ENCODE peak calls at places on chromosome 17, in seven cellular contexts. M, R, T, S, K, Y and E are unnamed samples.

GRCh38 chr17:7260151-7260550 is 2.1 kb downstream of the CLDN7 start:
- DNase-seq in Y (no peak), M (no peak), K (no peak), R (no peak), S (no peak), T (no peak), E (no peak)

GRCh38 chr17:29133146-29133713 is 47.0 kb downstream of the MYO18A start:
- DNase-seq in Y (no peak), R (no peak), M (no peak), S (no peak), K (no peak), T (peak), E (peak)

GRCh38 chr17:48026503-48027321 is 10.9 kb downstream of the COPZ2 start:
- DNase-seq in T (peak), M (peak), S (peak), K (no peak), Y (peak), R (peak), E (peak)

GRCh38 chr17:57740225-57740528 is 4.9 kb downstream of the CCDC182 start:
- DNase-seq in M (no peak), T (no peak), R (no peak), Y (no peak), S (no peak), K (no peak), E (no peak)

GRCh38 chr17:20080513-20080912 is 71.4 kb downstream of the SPECC1 start:
- DNase-seq in T (no peak), K (no peak), M (no peak), Y (no peak), S (no peak), R (no peak), E (no peak)

GRCh38 chr17:76540381-76541300 is 797 bp downstream of the PRCD start:
- DNase-seq in T (peak), Y (no peak), M (no peak), S (peak), R (no peak), K (no peak), E (peak)

GRCh38 chr17:20122236-20122879 is 113.2 kb downstream of the SPECC1 start:
- DNase-seq in Y (no peak), K (no peak), M (no peak), S (no peak), T (no peak), R (no peak), E (no peak)

GRCh38 chr17:43142153-43142552 is 17.0 kb upstream of the BRCA1 start:
- DNase-seq in M (no peak), R (no peak), Y (no peak), S (no peak), T (no peak), K (no peak), E (no peak)

GRCh38 chr17:6596076-6596475 is 39.7 kb upstream of the PITPNM3 start:
- DNase-seq in M (no peak), K (no peak), Y (no peak), R (no peak), T (no peak), S (no peak), E (no peak)

GRCh38 chr17:76781056-76781982 is 43.4 kb downstream of the MFSD11 start:
- DNase-seq in S (no peak), T (no peak), K (no peak), Y (no peak), M (no peak), R (no peak), E (peak)

GRCh38 chr17:56029980-56030624 is 123.2 kb upstream of the ANKFN1 start:
- DNase-seq in K (no peak), T (no peak), R (no peak), M (no peak), S (no peak), Y (no peak), E (peak)

GRCh38 chr17:78962345-78962983 is 17.3 kb downstream of the LGALS3BP start:
- DNase-seq in T (no peak), K (no peak), M (no peak), S (no peak), R (no peak), Y (no peak), E (no peak)

GRCh38 chr17:61000911-61001310 is 323.3 kb downstream of the BCAS3 start:
- DNase-seq in R (no peak), S (no peak), Y (no peak), T (peak), K (no peak), M (no peak), E (peak)

GRCh38 chr17:36918260-36918691 is 19.0 kb upstream of the LHX1 start:
- DNase-seq in Y (no peak), R (no peak), M (no peak), K (no peak), S (no peak), T (peak), E (peak)